ENCODE peak calls at places on chromosomes 12 and 14, in four cellular contexts. S is K562, L is endothelial cell of umbilical vein, Y is IMR-90. E is an unnamed sample. For H3K9me1 and H4K20me1, the result is how much of the 10 kb centered on the place peaks cover.

GRCh38 chr12:55188974-55189556 is 31.8 kb upstream of the OR10A7 start:
- DNase-seq in S (peak), L (peak), Y (peak), E (peak)

GRCh38 chr12:27868165-27868564 is 88.1 kb upstream of the MANSC4 start:
- DNase-seq in S (no peak), L (no peak), Y (peak), E (no peak)

GRCh38 chr14:36498938-36499337 is 21.1 kb downstream of the NKX2-1 start:
- DNase-seq in S (no peak), L (no peak), Y (no peak), E (no peak)

GRCh38 chr12:133105620-133106019 is 24.5 kb downstream of the ZNF891 start:
- DNase-seq in S (no peak), L (peak), Y (no peak), E (no peak)

GRCh38 chr12:3214508-3215365 is 137.6 kb downstream of the TSPAN9 start:
- DNase-seq in S (peak), L (no peak), Y (no peak), E (no peak)

GRCh38 chr12:43951286-43951685 is 115.4 kb downstream of the TMEM117 start:
- DNase-seq in S (no peak), L (no peak), Y (no peak), E (no peak)

GRCh38 chr12:94304566-94305061 is 155.1 kb downstream of the CEP83 start:
- DNase-seq in S (no peak), L (no peak), Y (peak), E (no peak)

GRCh38 chr12:118022728-118023109 is 6.2 kb downstream of the RFC5 start:
- DNase-seq in S (no peak), L (no peak), Y (no peak), E (no peak)

GRCh38 chr14:104358528-104359300 is 220.3 kb downstream of the KIF26A start:
- DNase-seq in S (no peak), L (no peak), Y (no peak), E (no peak)

GRCh38 chr12:83016226-83016835 is 329.6 kb downstream of the TMTC2 start:
- DNase-seq in S (peak), L (peak), Y (peak), E (peak)

GRCh38 chr12:6335451-6336078 is 6.3 kb downstream of the TNFRSF1A start:
- DNase-seq in S (peak), L (peak), Y (peak), E (no peak)

GRCh38 chr12:108381793-108382436 is 42.8 kb upstream of the CMKLR1 start:
- DNase-seq in S (no peak), L (peak), Y (no peak), E (no peak)

GRCh38 chr14:100147181-100147631 is 12.2 kb downstream of the DEGS2 start:
- DNase-seq in S (no peak), L (no peak), Y (no peak), E (no peak)

GRCh38 chr14:102182190-102182589 is 42.5 kb downstream of the WDR20 start:
- DNase-seq in S (no peak), L (peak), Y (peak), E (peak)

GRCh38 chr12:109611223-109611622 is 37.6 kb downstream of the MVK start:
- DNase-seq in S (no peak), L (no peak), Y (no peak), E (no peak)

DNA sequence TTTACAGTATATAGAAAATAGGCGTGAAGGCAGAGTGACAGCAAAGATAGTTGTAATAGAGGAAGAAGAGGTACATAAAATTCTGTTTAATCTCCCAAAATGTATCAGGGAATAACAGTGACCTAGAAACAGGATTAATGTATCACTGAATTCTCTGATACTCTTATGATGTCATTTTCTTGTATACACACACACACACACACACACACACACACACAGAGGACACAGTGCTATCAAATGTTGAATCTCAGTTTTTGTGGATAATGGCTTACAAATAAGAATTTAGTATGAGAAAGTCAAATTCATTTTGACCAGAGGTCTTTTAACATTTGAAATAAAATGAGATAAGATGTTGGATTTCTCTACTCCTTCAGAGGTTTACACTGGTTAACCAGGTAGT is 4.3 kb upstream of the LRIG3 start:
- DNase-seq in S (no peak), L (peak), Y (no peak), E (no peak)
- H3K9me1 ChIP-seq in S (under half), L (under half), Y (under half), E (under half)

DNA sequence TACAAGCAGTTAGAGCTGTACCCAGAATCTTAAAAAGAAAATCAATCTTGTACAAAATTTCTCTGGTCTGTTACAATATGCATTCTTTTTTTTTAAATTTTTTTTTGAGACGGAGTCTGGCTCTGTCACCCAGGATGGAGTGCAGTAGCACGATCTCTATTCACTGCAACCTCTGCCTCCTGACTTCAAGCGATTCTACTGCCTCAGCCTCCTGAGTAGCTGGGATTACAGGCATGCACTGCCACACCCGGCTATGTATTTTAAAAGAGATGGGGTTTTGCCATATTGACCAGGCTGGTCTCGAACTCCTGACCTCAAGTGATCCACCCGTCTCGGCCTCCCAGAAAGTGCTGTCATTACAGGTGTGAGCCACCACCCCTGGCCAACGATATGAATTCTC is 4.1 kb downstream of the FBXO33 start:
- DNase-seq in S (no peak), L (no peak), Y (no peak), E (no peak)
- H4K20me1 ChIP-seq in S (under half), L (under half), Y (under half), E (under half)

GRCh38 chr14:75653563-75653962 is 7.1 kb downstream of the ERG28 start:
- DNase-seq in S (no peak), L (no peak), Y (no peak), E (no peak)
- H3K9me1 ChIP-seq in S (under half), L (under half), Y (under half), E (under half)

GRCh38 chr12:788288-788687 is 35.9 kb downstream of the WNK1 start:
- DNase-seq in S (no peak), L (peak), Y (no peak), E (no peak)
- H4K20me1 ChIP-seq in S (under half), L (under half), Y (under half), E (under half)

GRCh38 chr12:67274186-67274585 is 5.0 kb downstream of the CAND1 start:
- DNase-seq in S (no peak), L (peak), Y (no peak), E (no peak)
- H3K9me1 ChIP-seq in S (under half), L (under half), Y (under half), E (under half)

GRCh38 chr12:102503871-102504270 is 23.5 kb upstream of the IGF1 start:
- DNase-seq in S (no peak), L (no peak), Y (no peak), E (no peak)
- H4K20me1 ChIP-seq in S (under half), L (under half), Y (under half), E (under half)

E was measured in keratinocyte.